ENCODE peak calls at places on chromosomes 2 and 18, in six cellular contexts. R is HepG2, X is K562, P is GM12892, I is GM12878, H is SK-N-SH. U is an unnamed sample.

GRCh38 chr2:197148401-197148800 is 162.2 kb downstream of the ANKRD44 start:
- DNase-seq in R (no peak), X (no peak), P (no peak), I (no peak), H (peak), U (no peak)

GRCh38 chr2:235005603-235006259 is 53.9 kb downstream of the SH3BP4 start:
- DNase-seq in R (peak), X (peak), P (no peak), I (no peak), H (peak), U (no peak)

GRCh38 chr2:25340340-25340886 is 1.3 kb downstream of the DNMT3A start:
- DNase-seq in R (no peak), X (peak), P (no peak), I (no peak), H (peak), U (no peak)

GRCh38 chr2:16156411-16156810 is 216.1 kb downstream of the MYCN start:
- DNase-seq in R (no peak), X (no peak), P (no peak), I (no peak), H (no peak), U (no peak)

GRCh38 chr2:36834721-36835120 is 131.6 kb downstream of the STRN start:
- DNase-seq in R (no peak), X (no peak), P (no peak), I (no peak), H (no peak), U (no peak)

GRCh38 chr2:241391892-241392665 is 36.0 kb downstream of the FARP2 start:
- DNase-seq in R (peak), X (peak), P (no peak), I (no peak), H (peak), U (no peak)

GRCh38 chr2:176709991-176710390 is 440.7 kb downstream of the MTX2 start:
- DNase-seq in R (no peak), X (no peak), P (no peak), I (no peak), H (no peak), U (no peak)

GRCh38 chr2:85257359-85258193 is 70.2 kb downstream of the TGOLN2 start:
- DNase-seq in R (no peak), X (no peak), P (no peak), I (no peak), H (peak), U (no peak)

GRCh38 chr18:48955528-48956261 is 4.9 kb upstream of the SMAD7 start:
- DNase-seq in R (no peak), X (no peak), P (no peak), I (no peak), H (no peak), U (no peak)
- TF ChIP-seq TAF1 in R (no peak), X (no peak), P (no peak), I (no peak), H (no peak), U (no peak)

GRCh38 chr2:173414823-173415322 is 60.2 kb downstream of the CDCA7 start:
- DNase-seq in R (no peak), X (no peak), P (no peak), I (no peak), H (no peak), U (no peak)
- TF ChIP-seq TAF1 in R (no peak), X (no peak), P (no peak), I (no peak), H (no peak), U (no peak)

GRCh38 chr2:216732334-216732733 is 37.0 kb upstream of the IGFBP5 start:
- DNase-seq in R (no peak), X (no peak), P (no peak), I (no peak), H (no peak), U (no peak)
- TF ChIP-seq TAF1 in R (no peak), X (no peak), P (no peak), I (no peak), H (no peak), U (no peak)

GRCh38 chr18:362914-363295 is 95.1 kb upstream of the THOC1 start:
- DNase-seq in R (peak), X (no peak), P (no peak), I (no peak), H (no peak), U (no peak)

GRCh38 chr18:365651-366050 is 97.8 kb upstream of the THOC1 start:
- DNase-seq in R (no peak), X (no peak), P (no peak), I (no peak), H (no peak), U (no peak)

GRCh38 chr18:361941-362913 is 94.4 kb upstream of the THOC1 start:
- DNase-seq in R (peak), X (no peak), P (no peak), I (no peak), H (peak), U (no peak)

GRCh38 chr18:364221-364620 is 96.4 kb upstream of the THOC1 start:
- DNase-seq in R (no peak), X (no peak), P (no peak), I (no peak), H (no peak), U (no peak)

GRCh38 chr18:363327-364115 is 95.7 kb upstream of the THOC1 start:
- DNase-seq in R (no peak), X (no peak), P (no peak), I (no peak), H (no peak), U (no peak)
- TF ChIP-seq TAF1 in R (no peak), X (no peak), P (no peak), I (no peak), H (no peak), U (no peak)

U was measured in GM12891.